ENCODE peak calls at places on chromosomes 6 and 20, in six cellular contexts. I, Z, G, Y, K and V are unnamed samples.
A peak's percentile ranks its signal among the peaks of the same experiment; 100 is the strongest.

GRCh38 chr20:30985386-30985785 is 272.1 kb upstream of the DEFB115 start:
- DNase-seq in G (no peak), Z (no peak), K (no peak), Y (peak; percentile 22), I (no peak), V (no peak)

GRCh38 chr6:163667372-163668060 is 253.0 kb downstream of the QKI start:
- DNase-seq in G (no peak), Z (no peak), I (peak; percentile 62), K (peak; percentile 44), Y (no peak), V (no peak)

GRCh38 chr20:60977896-60978295 is 274.2 kb upstream of the CDH4 start:
- DNase-seq in Y (no peak), K (no peak), I (no peak), Z (no peak), G (no peak), V (no peak)

GRCh38 chr6:65545920-65546319 is 161.1 kb downstream of the EYS start:
- DNase-seq in Z (no peak), Y (no peak), I (no peak), G (no peak), K (no peak), V (no peak)

GRCh38 chr20:3847419-3847940 is 846 bp downstream of the MAVS start:
- DNase-seq in K (no peak), Z (no peak), G (no peak), Y (no peak), I (no peak), V (no peak)

GRCh38 chr20:55333798-55334197 is 671.5 kb downstream of the CBLN4 start:
- DNase-seq in G (no peak), Y (no peak), I (no peak), Z (no peak), K (no peak), V (no peak)

GRCh38 chr6:53794073-53794719 is 609 bp upstream of the LRRC1 start:
- DNase-seq in I (peak; percentile 74), Z (peak; percentile 72), K (peak; percentile 87), G (peak; percentile 53), Y (peak; percentile 86), V (peak; percentile 54)

GRCh38 chr6:37357288-37357687 is 3.5 kb downstream of the RNF8 start:
- DNase-seq in I (no peak), K (no peak), G (no peak), Y (no peak), Z (no peak), V (no peak)

GRCh38 chr6:25136879-25137278 is 142.3 kb upstream of the CARMIL1 start:
- DNase-seq in K (peak; percentile 12), G (no peak), Y (no peak), Z (no peak), I (peak; percentile 66), V (no peak)

GRCh38 chr20:32031007-32031958 is 20.8 kb upstream of the HCK start:
- DNase-seq in Y (peak; percentile 98), K (peak; percentile 56), G (peak; percentile 86), I (peak; percentile 88), Z (peak; percentile 71), V (peak; percentile 95)

GRCh38 chr6:36129889-36130671 is at the start of gene MAPK13:
- DNase-seq in G (no peak), K (no peak), Z (peak; percentile 46), Y (peak; percentile 80), I (peak; percentile 46), V (peak; percentile 49)

GRCh38 chr6:5308066-5308465 is 46.8 kb downstream of the FARS2 start:
- DNase-seq in I (no peak), G (no peak), Z (no peak), Y (peak; percentile 58), K (no peak), V (no peak)

GRCh38 chr20:38283236-38283635 is 20.7 kb upstream of the BPI start:
- DNase-seq in K (no peak), I (no peak), Z (no peak), Y (no peak), G (no peak), V (no peak)

GRCh38 chr20:32945710-32946221 is 58.5 kb downstream of the SUN5 start:
- DNase-seq in I (peak; percentile 43), Y (no peak), Z (no peak), G (peak; percentile 23), K (no peak), V (no peak)

GRCh38 chr6:21748343-21749063 is 155.0 kb downstream of the SOX4 start:
- DNase-seq in K (peak; percentile 78), G (no peak), I (peak; percentile 64), Y (no peak), Z (no peak), V (no peak)

GRCh38 chr20:43658068-43658722 is 8.7 kb upstream of the MYBL2 start:
- DNase-seq in G (peak; percentile 55), I (peak; percentile 8), Z (no peak), Y (peak; percentile 64), K (peak; percentile 22), V (no peak)

GRCh38 chr6:130500693-130501092 is 134.9 kb downstream of the TMEM200A start:
- DNase-seq in Y (no peak), Z (no peak), G (no peak), I (peak; percentile 13), K (peak; percentile 89), V (no peak)

GRCh38 chr6:87397656-87398055 is 10.1 kb upstream of the CFAP206 start:
- DNase-seq in I (no peak), G (no peak), Y (no peak), K (no peak), Z (no peak), V (no peak)